ENCODE peak calls at places on chromosomes 4 and X, in seven cellular contexts. S is GM23338; N is CD8-positive, alpha-beta T cell; Y is thoracic aorta; T is IMR-90; B is heart left ventricle; X is GM23248. F is an unnamed sample. For H3K4me1, the result is how much of the 10 kb centered on the place peaks cover.

GRCh38 chr4:102791318-102791835 is 30.6 kb upstream of the MANBA start:
- DNase-seq in X (no peak), T (no peak), B (no peak), S (no peak), Y (no peak), N (no peak), F (no peak)

GRCh38 chrX:103376118-103376978 is at the start of gene BEX3:
- DNase-seq in S (peak), T (peak), N (peak), X (peak), Y (no peak), B (peak), F (peak)

GRCh38 chrX:112628288-112628687 is 51.5 kb downstream of the LHFPL1 start:
- DNase-seq in T (no peak), X (no peak), B (peak), Y (no peak), N (no peak), S (no peak), F (no peak)

GRCh38 chrX:50812995-50813842 is 775 bp downstream of the SHROOM4 start:
- DNase-seq in Y (no peak), X (peak), S (peak), N (no peak), T (peak), B (peak), F (peak)

GRCh38 chr4:37825943-37826281 is 574 bp upstream of the PGM2 start:
- DNase-seq in S (peak), X (no peak), Y (no peak), B (no peak), N (no peak), T (no peak), F (no peak)

GRCh38 chr4:112213850-112214249 is 17.7 kb upstream of the AP1AR start:
- DNase-seq in Y (no peak), B (no peak), X (peak), N (no peak), T (peak), S (no peak), F (no peak)

GRCh38 chrX:153379971-153380581 is 21.1 kb downstream of the PNMA6E start:
- DNase-seq in B (peak), Y (no peak), N (no peak), T (no peak), S (no peak), X (no peak), F (no peak)

GRCh38 chrX:109448539-109448938 is 33.3 kb downstream of the GUCY2F start:
- DNase-seq in S (no peak), B (no peak), X (peak), N (no peak), Y (no peak), T (no peak), F (no peak)

GRCh38 chr4:110055014-110055768 is 142.5 kb downstream of the EGF start:
- DNase-seq in X (peak), B (no peak), S (no peak), N (no peak), T (peak), Y (no peak), F (no peak)

GRCh38 chr4:128711361-128711760 is 98.1 kb upstream of the JADE1 start:
- DNase-seq in X (no peak), N (no peak), B (no peak), T (no peak), S (no peak), Y (no peak), F (no peak)

GRCh38 chrX:17547658-17548057 is 172.7 kb downstream of the NHS start:
- DNase-seq in X (peak), T (peak), S (no peak), N (no peak), Y (no peak), B (peak), F (peak)

GRCh38 chr4:8076023-8076422 is 82.6 kb downstream of the ABLIM2 start:
- DNase-seq in B (peak), Y (no peak), T (no peak), X (no peak), N (no peak), S (no peak), F (no peak)

GRCh38 chrX:53076671-53077070 is 5.5 kb upstream of the TSPYL2 start:
- DNase-seq in S (no peak), N (no peak), B (no peak), X (no peak), Y (no peak), T (no peak), F (no peak)

GRCh38 chrX:2485789-2486345 is 14.9 kb downstream of the DHRSX start:
- DNase-seq in T (no peak), B (no peak), S (no peak), Y (no peak), N (no peak), X (peak), F (no peak)

GRCh38 chrX:2486476-2487133 is 14.2 kb downstream of the DHRSX start:
- DNase-seq in S (no peak), X (no peak), T (no peak), B (no peak), N (no peak), Y (no peak), F (no peak)

GRCh38 chrX:2485460-2485753 is 15.4 kb downstream of the DHRSX start:
- DNase-seq in X (no peak), B (no peak), Y (no peak), N (no peak), T (peak), S (peak), F (no peak)

GRCh38 chrX:2488621-2489285 is 12.0 kb downstream of the DHRSX start:
- DNase-seq in T (no peak), S (no peak), B (no peak), X (no peak), N (no peak), Y (no peak), F (no peak)

GRCh38 chrX:2487366-2487765 is 13.4 kb downstream of the DHRSX start:
- DNase-seq in X (no peak), Y (no peak), S (no peak), B (no peak), T (no peak), N (no peak), F (no peak)
- H3K4me1 ChIP-seq in X (under half), Y (under half), S (under half), B (under half), T (under half), N (under half), F (under half)

DNA sequence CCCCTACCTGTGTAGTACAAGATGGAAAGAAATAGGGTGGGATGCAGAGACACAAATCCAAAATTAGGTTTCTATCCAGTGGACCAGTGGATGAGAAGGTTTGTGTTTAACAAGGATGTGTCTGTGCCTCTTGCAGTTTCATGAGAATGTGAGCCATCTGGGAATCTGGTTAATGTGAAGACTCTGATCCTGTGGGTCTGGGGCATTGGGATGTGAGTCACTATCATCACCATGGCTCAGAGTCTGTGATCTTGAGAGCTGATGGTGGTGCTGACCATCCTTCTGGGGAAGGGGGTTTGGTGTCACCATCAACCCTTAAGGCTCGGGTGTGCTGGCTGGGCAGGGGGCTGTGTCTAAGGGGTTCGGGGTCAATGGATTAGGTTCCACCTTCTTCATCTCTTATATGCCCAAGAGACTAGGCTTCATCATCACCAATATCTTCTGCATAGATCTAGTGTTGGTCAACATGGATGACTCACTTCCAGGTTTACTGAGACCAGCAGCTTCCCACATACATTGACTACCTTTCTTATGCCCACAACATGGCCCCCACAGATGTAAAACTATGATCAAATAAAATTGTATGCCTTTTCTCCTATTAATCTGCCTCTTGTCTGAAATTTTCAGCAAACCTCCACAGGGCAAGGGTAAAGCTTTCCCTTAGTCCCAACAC is 65.7 kb upstream of the MID1 start:
- DNase-seq in Y (no peak), B (no peak), S (no peak), X (peak), N (no peak), T (peak), F (no peak)
- H3K27ac ChIP-seq in Y (no peak), B (no peak), S (no peak), X (no peak), N (no peak), T (no peak), F (no peak)

GRCh38 chrX:136194546-136194945 is 47.2 kb downstream of the FHL1 start:
- DNase-seq in X (no peak), S (no peak), B (no peak), T (no peak), Y (no peak), N (no peak), F (no peak)

GRCh38 chrX:136193771-136194170 is 46.4 kb downstream of the FHL1 start:
- DNase-seq in Y (no peak), B (no peak), X (no peak), S (no peak), T (no peak), N (no peak), F (no peak)

GRCh38 chrX:136192839-136193414 is 45.6 kb downstream of the FHL1 start:
- DNase-seq in S (no peak), T (peak), X (peak), B (no peak), N (no peak), Y (no peak), F (no peak)

GRCh38 chrX:136196691-136197155 is 49.4 kb downstream of the FHL1 start:
- DNase-seq in T (no peak), B (no peak), S (no peak), N (no peak), X (no peak), Y (no peak), F (no peak)

DNA sequence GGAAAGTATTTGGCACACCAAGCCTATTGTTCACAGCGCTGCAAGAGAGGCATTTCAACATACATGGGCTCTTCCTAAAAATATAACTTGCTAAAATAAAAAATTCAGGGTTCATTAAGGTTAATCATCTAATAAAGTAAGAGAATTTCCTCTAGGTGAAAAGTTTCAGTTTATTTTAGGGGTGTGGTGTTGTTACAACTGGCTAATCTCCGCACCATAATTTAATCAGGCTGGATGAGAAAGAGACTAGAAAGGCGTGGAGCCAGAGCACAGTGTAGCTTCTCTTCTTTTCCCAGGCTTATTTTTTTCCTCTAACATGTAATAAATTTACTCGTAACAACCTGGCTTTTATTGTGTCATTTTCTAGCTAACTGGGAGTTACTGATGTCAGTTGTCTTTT is 47.9 kb downstream of the FHL1 start:
- DNase-seq in S (no peak), N (no peak), T (no peak), B (no peak), X (no peak), Y (no peak), F (no peak)
- H3K4me1 ChIP-seq in S (under half), N (under half), T (under half), B (under half), X (under half), Y (half or more), F (under half)

GRCh38 chrX:21934414-21934813 is 6.1 kb upstream of the SMS start:
- DNase-seq in N (no peak), S (no peak), B (no peak), Y (no peak), X (no peak), T (no peak), F (no peak)

GRCh38 chrX:21929209-21929608 is 11.3 kb upstream of the SMS start:
- DNase-seq in B (no peak), T (no peak), S (no peak), X (no peak), N (no peak), Y (no peak), F (no peak)

GRCh38 chrX:21930986-21931385 is 9.5 kb upstream of the SMS start:
- DNase-seq in Y (no peak), X (no peak), N (no peak), T (no peak), B (no peak), S (no peak), F (no peak)

GRCh38 chrX:21933077-21933476 is 7.4 kb upstream of the SMS start:
- DNase-seq in Y (no peak), T (no peak), S (peak), X (no peak), N (no peak), B (no peak), F (no peak)

GRCh38 chrX:21932277-21932996 is 8.1 kb upstream of the SMS start:
- DNase-seq in T (peak), X (peak), S (no peak), N (no peak), B (no peak), Y (no peak), F (no peak)
- H3K27ac ChIP-seq in T (peak), X (peak), S (no peak), N (no peak), B (no peak), Y (peak), F (no peak)

GRCh38 chr4:153790962-153791551 is 2.2 kb upstream of the SFRP2 start:
- DNase-seq in X (peak), S (peak), Y (no peak), N (no peak), B (no peak), T (no peak), F (peak)
- H3K4me1 ChIP-seq in X (under half), S (under half), Y (under half), N (under half), B (under half), T (under half), F (under half)

GRCh38 chrX:39442332-39442731 is 641.1 kb downstream of the MID1IP1 start:
- DNase-seq in S (no peak), N (no peak), T (no peak), X (no peak), Y (no peak), B (no peak), F (no peak)
- H3K27ac ChIP-seq in S (no peak), N (no peak), T (no peak), X (no peak), Y (no peak), B (no peak), F (no peak)

GRCh38 chr4:71189471-71189870 is 149.3 kb upstream of the SLC4A4 start:
- DNase-seq in S (no peak), N (no peak), T (peak), B (no peak), Y (no peak), X (peak), F (no peak)

GRCh38 chr4:71187399-71188196 is 151.2 kb upstream of the SLC4A4 start:
- DNase-seq in N (peak), B (peak), X (peak), T (peak), Y (no peak), S (no peak), F (peak)

GRCh38 chr4:71188951-71189350 is 149.9 kb upstream of the SLC4A4 start:
- DNase-seq in N (no peak), X (no peak), Y (no peak), S (no peak), B (no peak), T (no peak), F (no peak)

GRCh38 chr4:71186566-71187398 is 152.0 kb upstream of the SLC4A4 start:
- DNase-seq in B (peak), N (peak), S (peak), Y (no peak), T (peak), X (peak), F (peak)

DNA sequence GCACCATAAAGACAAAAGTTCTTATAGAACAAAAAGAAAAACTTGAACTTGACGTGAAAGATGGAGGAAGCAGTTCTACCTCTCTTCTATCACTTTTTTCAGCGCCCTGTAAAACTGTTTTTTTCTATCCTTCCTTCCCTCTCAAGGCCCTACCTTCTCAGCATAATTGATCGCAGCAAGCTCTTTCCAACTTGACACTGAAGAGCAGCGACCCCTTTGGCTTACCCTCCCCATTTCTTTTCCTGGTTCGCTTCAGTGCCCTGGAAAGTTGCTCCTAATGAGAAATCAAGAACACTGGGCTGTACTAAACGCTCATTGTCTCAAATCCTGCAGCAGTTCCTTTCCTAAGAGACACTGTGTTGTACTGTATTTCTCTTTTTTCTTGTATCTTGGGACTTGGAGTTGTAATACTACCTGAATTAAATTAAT is 150.6 kb upstream of the SLC4A4 start:
- DNase-seq in S (peak), X (peak), B (no peak), Y (no peak), T (no peak), N (no peak), F (no peak)
- H3K4me1 ChIP-seq in S (under half), X (under half), B (under half), Y (under half), T (under half), N (under half), F (under half)

DNA sequence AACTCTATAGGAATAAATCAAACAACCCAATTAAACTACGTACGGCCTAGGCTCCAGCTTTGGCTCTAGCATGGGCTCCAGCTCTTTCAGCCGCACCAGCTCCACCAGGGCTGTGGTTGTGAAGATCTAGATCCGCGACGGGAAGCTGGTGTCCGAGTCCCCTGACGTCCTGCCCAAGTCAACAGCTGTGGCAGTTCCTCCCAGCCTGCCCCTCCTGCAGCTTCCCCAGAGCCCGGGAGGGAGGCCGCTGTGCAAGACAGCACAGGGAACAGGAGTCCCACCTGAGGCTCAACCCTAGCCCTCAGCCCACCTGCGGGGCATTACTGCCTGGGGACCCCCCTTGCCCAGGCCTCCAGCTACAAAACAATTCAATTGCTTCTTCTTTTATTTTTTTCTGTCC is 2680.3 kb downstream of the PCDH7 start:
- DNase-seq in S (no peak), N (no peak), Y (no peak), T (no peak), B (no peak), X (no peak), F (peak)
- H3K27ac ChIP-seq in S (no peak), N (no peak), Y (no peak), T (no peak), B (no peak), X (no peak), F (no peak)

GRCh38 chrX:9318213-9318612 is 146.6 kb upstream of the TBL1X start:
- DNase-seq in B (no peak), S (no peak), Y (no peak), T (no peak), X (no peak), N (peak), F (no peak)
- H3K4me1 ChIP-seq in B (under half), S (under half), Y (under half), T (under half), X (under half), N (under half), F (under half)